ENCODE peak calls at places on chromosomes 11 and 22, in eight cellular contexts. U is mammary epithelial cell, Y is brain microvascular endothelial cell, V is HCT116, R is psoas muscle, S is pancreas, N is left lung, E is gastrocnemius medialis. X is an unnamed sample.

GRCh38 chr22:30754971-30755759 is 60.5 kb downstream of the OSBP2 start:
- DNase-seq in U (peak), Y (peak), V (peak), R (no peak), S (no peak), N (peak), E (peak), X (peak)

GRCh38 chr11:112355726-112356125 is 95.1 kb upstream of the PLET1 start:
- DNase-seq in U (peak), Y (no peak), V (peak), R (no peak), S (no peak), N (no peak), E (no peak), X (peak)

GRCh38 chr11:27600656-27601055 is 94.1 kb upstream of the LIN7C start:
- DNase-seq in U (no peak), Y (no peak), V (no peak), R (no peak), S (no peak), N (no peak), E (no peak), X (no peak)

GRCh38 chr11:128568166-128568778 is 19.1 kb downstream of the ETS1 start:
- DNase-seq in U (peak), Y (no peak), V (no peak), R (peak), S (no peak), N (no peak), E (no peak), X (no peak)

GRCh38 chr22:44201556-44202129 is 20.9 kb downstream of the PARVG start:
- DNase-seq in U (no peak), Y (no peak), V (no peak), R (no peak), S (no peak), N (no peak), E (no peak), X (no peak)

GRCh38 chr11:59040607-59041006 is 45.5 kb upstream of the GLYATL1B start:
- DNase-seq in U (no peak), Y (no peak), V (no peak), R (no peak), S (no peak), N (no peak), E (no peak), X (no peak)

GRCh38 chr11:68333176-68333575 is 20.8 kb downstream of the LRP5 start:
- DNase-seq in U (no peak), Y (no peak), V (no peak), R (no peak), S (no peak), N (no peak), E (no peak), X (no peak)

GRCh38 chr11:19849107-19849789 is 136.6 kb downstream of the NAV2 start:
- DNase-seq in U (no peak), Y (no peak), V (no peak), R (peak), S (peak), N (no peak), E (peak), X (no peak)

GRCh38 chr11:114197799-114198500 is 98.2 kb upstream of the NNMT start:
- DNase-seq in U (peak), Y (peak), V (no peak), R (peak), S (peak), N (peak), E (peak), X (no peak)

GRCh38 chr11:15714641-15715399 is 600.1 kb downstream of the INSC start:
- DNase-seq in U (no peak), Y (no peak), V (no peak), R (no peak), S (no peak), N (no peak), E (no peak), X (no peak)

GRCh38 chr22:46951326-46951725 is 188.9 kb downstream of the TBC1D22A start:
- DNase-seq in U (no peak), Y (no peak), V (no peak), R (no peak), S (no peak), N (no peak), E (no peak), X (no peak)

GRCh38 chr11:8229299-8230177 is 34.1 kb downstream of the LMO1 start:
- DNase-seq in U (peak), Y (no peak), V (no peak), R (no peak), S (peak), N (no peak), E (no peak), X (no peak)

GRCh38 chr22:43266117-43266516 is 77.1 kb downstream of the SCUBE1 start:
- DNase-seq in U (no peak), Y (no peak), V (no peak), R (no peak), S (no peak), N (no peak), E (no peak), X (no peak)

GRCh38 chr22:42608481-42609361 is 6.0 kb downstream of the POLDIP3 start:
- DNase-seq in U (peak), Y (peak), V (no peak), R (no peak), S (no peak), N (no peak), E (no peak), X (no peak)

GRCh38 chr11:45856044-45856468 is 8.8 kb downstream of the CRY2 start:
- DNase-seq in U (no peak), Y (no peak), V (no peak), R (no peak), S (no peak), N (no peak), E (no peak), X (no peak)

GRCh38 chr11:118437736-118438125 is 1.4 kb downstream of the KMT2A start:
- DNase-seq in U (peak), Y (no peak), V (no peak), R (no peak), S (peak), N (peak), E (no peak), X (no peak)

GRCh38 chr11:10414659-10415058 is 40.4 kb upstream of the AMPD3 start:
- DNase-seq in U (no peak), Y (no peak), V (no peak), R (peak), S (no peak), N (peak), E (no peak), X (no peak)

GRCh38 chr11:69055212-69055586 is 6.5 kb downstream of the TPCN2 start:
- DNase-seq in U (no peak), Y (no peak), V (no peak), R (no peak), S (no peak), N (no peak), E (no peak), X (peak)

GRCh38 chr22:27802389-27803079 is 978 bp upstream of the MN1 start:
- DNase-seq in U (no peak), Y (no peak), V (no peak), R (no peak), S (no peak), N (no peak), E (no peak), X (no peak)

GRCh38 chr11:38593649-38594048 is 1995.6 kb upstream of the RAG2 start:
- DNase-seq in U (peak), Y (no peak), V (no peak), R (no peak), S (no peak), N (no peak), E (no peak), X (no peak)

GRCh38 chr22:40043793-40044101 is 49.0 kb downstream of the FAM83F start:
- DNase-seq in U (no peak), Y (no peak), V (no peak), R (no peak), S (no peak), N (no peak), E (no peak), X (no peak)

GRCh38 chr22:40044870-40045834 is 50.4 kb downstream of the FAM83F start:
- DNase-seq in U (peak), Y (peak), V (no peak), R (peak), S (peak), N (peak), E (peak), X (peak)

GRCh38 chr22:40046126-40046525 is 51.4 kb downstream of the FAM83F start:
- DNase-seq in U (no peak), Y (no peak), V (no peak), R (no peak), S (no peak), N (no peak), E (no peak), X (no peak)

GRCh38 chr22:40043086-40043485 is 48.3 kb downstream of the FAM83F start:
- DNase-seq in U (peak), Y (no peak), V (no peak), R (peak), S (peak), N (no peak), E (peak), X (no peak)

GRCh38 chr22:40044102-40044869 is 49.5 kb downstream of the FAM83F start:
- DNase-seq in U (peak), Y (peak), V (peak), R (peak), S (peak), N (peak), E (peak), X (peak)
- H3K27ac ChIP-seq in U (peak), Y (peak), V (peak), R (peak), S (peak), N (peak), E (peak), X (peak)

DNA sequence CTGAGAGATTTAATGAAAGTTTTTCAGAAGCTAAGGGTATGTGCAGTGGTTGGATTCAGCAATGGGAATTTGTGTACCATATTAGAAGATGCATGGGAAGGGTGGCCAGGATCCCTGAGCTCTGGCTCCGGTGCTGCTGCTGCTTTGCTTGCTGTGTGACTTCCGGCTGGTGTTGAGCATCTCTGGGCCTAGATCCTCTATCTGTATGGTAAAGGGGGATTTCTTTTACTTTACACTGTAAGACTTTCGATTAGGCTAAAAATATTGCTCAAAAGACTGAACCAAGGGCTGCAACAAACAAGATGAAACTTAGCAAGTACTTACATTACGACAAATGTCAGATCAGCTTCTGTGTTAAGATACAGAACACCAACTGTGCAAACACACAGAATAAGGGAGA is 39.1 kb downstream of the XRRA1 start:
- DNase-seq in U (no peak), Y (no peak), V (no peak), R (no peak), S (no peak), N (no peak), E (no peak), X (peak)
- H3K4me3 ChIP-seq in U (no peak), Y (no peak), V (no peak), R (no peak), S (no peak), N (no peak), E (no peak), X (no peak)

DNA sequence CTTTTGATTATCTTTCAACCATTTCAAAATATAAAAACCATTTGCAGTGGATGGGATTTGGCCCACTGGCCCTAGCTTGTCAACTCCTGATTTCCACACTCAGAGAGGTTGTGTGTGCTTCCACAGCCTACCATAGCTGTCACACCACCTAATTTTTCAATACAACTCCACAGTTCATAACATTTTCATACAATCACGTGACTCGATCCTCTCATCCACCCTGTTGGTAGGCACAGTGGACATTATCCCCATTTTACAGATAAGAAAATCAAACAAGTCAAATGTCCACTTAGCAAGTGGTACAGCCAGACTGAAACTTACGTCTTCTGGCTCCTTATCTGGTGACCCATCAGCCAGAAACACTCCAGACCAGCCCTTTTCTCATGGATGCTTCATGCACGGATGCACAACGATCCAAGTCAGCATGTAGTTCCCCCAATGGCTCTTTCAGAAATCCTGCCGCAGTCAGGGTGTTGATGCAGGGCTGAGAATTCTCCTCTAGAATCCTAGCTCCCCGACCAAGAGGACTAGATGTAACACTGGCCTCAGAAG is 88.0 kb downstream of the ABTB2 start:
- DNase-seq in U (no peak), Y (no peak), V (no peak), R (no peak), S (no peak), N (no peak), E (no peak), X (no peak)
- H3K27ac ChIP-seq in U (no peak), Y (no peak), V (no peak), R (no peak), S (no peak), N (no peak), E (no peak), X (no peak)

GRCh38 chr11:78339483-78339882 is 78.1 kb downstream of the GAB2 start:
- DNase-seq in U (no peak), Y (no peak), V (no peak), R (no peak), S (no peak), N (no peak), E (no peak), X (no peak)
- H3K4me3 ChIP-seq in U (no peak), Y (no peak), V (no peak), R (no peak), S (no peak), N (no peak), E (no peak), X (no peak)

GRCh38 chr11:65262775-65263174 is 1.0 kb downstream of the POLA2 start:
- DNase-seq in U (no peak), Y (no peak), V (no peak), R (no peak), S (no peak), N (no peak), E (no peak), X (no peak)

GRCh38 chr11:65260302-65260701 is 1.5 kb upstream of the POLA2 start:
- DNase-seq in U (no peak), Y (no peak), V (no peak), R (no peak), S (no peak), N (no peak), E (no peak), X (no peak)

GRCh38 chr11:65260756-65261590 is 789 bp upstream of the POLA2 start:
- DNase-seq in U (no peak), Y (no peak), V (no peak), R (no peak), S (no peak), N (no peak), E (no peak), X (peak)

GRCh38 chr11:65262381-65262680 is 569 bp downstream of the POLA2 start:
- DNase-seq in U (no peak), Y (no peak), V (no peak), R (no peak), S (no peak), N (peak), E (no peak), X (peak)

DNA sequence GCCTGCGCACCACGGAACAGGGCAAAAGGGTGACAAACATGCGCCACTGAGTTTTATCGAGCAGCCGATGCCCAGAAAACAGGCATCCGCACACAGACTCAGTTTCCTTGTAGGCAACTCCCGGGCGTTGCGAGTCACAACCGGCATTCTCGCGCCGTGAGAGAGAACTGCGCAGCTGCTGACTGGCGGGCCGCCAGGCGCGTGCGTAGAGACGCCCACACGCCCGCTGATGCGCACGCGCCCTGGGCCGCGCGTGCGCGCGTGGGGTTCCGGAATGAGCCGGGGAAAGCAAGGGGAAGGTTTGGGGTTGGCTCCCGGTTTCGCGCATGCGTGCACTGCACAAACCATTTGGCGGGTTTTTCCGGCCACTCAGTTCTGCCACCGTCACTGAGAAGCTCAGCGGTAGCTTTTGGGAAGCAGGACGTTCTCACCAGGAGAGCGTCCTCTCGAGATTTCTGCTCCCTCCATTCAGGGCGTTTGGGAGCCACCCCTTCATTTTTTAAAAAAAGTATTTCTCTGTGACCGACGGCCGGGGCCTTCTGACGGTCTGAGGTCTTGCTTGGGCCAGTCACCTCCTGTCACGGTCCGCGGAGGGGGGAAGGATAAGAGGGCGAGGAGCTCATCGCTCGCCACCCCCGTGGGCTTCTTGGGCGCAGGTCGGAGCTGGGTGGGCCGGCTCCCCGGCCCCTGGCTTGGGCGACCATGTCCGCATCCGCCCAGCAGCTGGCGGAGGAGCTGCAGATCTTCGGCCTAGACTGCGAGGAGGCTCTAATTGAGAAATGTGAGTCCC is at the start of gene POLA2:
- DNase-seq in U (peak), Y (peak), V (peak), R (peak), S (peak), N (peak), E (peak), X (peak)
- H3K27ac ChIP-seq in U (peak), Y (peak), V (peak), R (peak), S (peak), N (peak), E (peak), X (peak)

DNA sequence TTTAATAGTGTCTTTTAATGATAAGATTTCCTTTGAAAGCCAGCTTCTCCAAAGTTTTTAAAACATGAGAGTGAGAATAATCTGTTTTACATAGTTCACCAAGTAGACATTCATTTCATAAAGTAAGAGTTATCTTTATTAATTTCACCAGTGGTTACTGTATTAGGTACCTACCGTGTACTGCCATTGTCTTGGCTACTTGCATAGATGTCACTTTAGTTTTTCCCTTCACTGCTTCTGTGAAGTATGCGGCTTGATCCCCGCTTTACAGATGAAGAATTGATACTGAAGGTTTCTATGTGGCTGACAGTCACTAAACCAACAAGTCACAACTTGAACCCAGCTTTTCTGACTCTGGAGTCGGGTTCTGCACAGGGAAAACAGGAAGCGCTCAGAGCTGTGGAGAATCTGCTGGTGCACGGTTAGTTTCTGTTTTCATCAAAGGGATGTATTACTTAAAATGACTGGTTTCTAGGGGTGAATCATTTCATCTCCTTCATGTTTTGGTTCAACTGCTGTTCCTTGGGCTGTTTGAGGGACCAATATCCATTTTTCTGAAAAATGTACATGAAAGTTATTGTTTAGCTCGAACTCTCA is 39.3 kb upstream of the MYO18B start:
- DNase-seq in U (peak), Y (peak), V (no peak), R (no peak), S (no peak), N (no peak), E (no peak), X (no peak)
- H3K4me3 ChIP-seq in U (no peak), Y (no peak), V (no peak), R (no peak), S (no peak), N (no peak), E (no peak), X (no peak)

DNA sequence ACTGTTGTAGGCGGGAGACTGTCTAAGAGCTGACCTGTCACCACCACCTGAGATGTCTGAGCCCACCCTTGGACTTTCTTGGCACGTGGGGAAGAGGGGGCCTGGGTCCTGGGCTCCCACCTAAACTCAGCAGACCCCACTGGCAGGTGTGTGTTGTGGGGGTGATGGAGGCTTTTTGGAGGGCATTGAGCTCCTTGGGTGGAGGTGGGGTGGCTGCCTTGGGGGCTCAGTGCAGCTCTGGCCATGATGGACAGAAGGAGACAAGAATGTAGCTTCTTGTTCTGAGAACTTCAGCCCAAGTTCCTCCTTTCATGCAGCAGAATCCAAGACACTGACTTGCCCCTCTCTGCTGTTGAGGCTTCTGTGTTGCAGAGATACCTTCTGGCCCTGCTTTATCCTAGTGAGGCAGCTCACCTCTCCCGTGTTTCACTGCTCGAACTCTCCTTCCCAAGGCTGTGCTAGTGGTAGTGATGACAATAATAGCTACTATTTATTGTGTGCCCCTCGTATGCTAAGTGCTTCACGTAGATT is 116.6 kb upstream of the OR4B1 start:
- DNase-seq in U (no peak), Y (no peak), V (no peak), R (no peak), S (no peak), N (no peak), E (no peak), X (peak)
- H3K27ac ChIP-seq in U (no peak), Y (no peak), V (no peak), R (no peak), S (no peak), N (no peak), E (no peak), X (peak)

DNA sequence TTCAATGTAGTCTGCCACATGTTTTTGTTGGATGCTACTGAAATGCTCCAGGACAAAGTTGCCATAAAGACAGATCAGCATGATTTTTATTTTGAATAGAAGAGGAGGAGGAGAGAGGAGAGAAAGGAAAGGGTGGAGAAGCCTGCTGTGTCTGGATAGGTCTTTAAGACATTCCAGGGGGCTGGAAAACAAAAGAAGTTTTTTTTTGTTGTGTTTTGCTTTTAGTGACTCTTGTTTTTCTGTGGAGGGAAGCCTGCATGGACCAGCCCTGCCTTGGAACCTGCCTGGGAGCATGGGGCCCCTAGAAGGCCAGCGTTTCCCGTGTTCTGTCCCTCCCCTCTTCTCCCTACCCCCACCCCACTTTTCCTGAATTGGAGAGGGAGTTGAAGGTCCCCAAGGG is 2.3 kb downstream of the TSPAN18 start:
- DNase-seq in U (no peak), Y (no peak), V (no peak), R (no peak), S (no peak), N (no peak), E (no peak), X (no peak)
- H3K4me3 ChIP-seq in U (no peak), Y (no peak), V (no peak), R (no peak), S (no peak), N (no peak), E (no peak), X (no peak)

GRCh38 chr22:20571531-20572007 is 64.2 kb downstream of the MED15 start:
- DNase-seq in U (no peak), Y (no peak), V (no peak), R (peak), S (no peak), N (no peak), E (no peak), X (peak)
- H3K27ac ChIP-seq in U (no peak), Y (no peak), V (no peak), R (no peak), S (no peak), N (no peak), E (no peak), X (no peak)